ENCODE peak calls at places on chromosomes 7 and 10, in seven cellular contexts. F, B, Y, T, W, H and D are unnamed samples.

GRCh38 chr10:125584954-125585353 is 98.0 kb downstream of the TEX36 start:
- DNase-seq in H (no peak), F (no peak), B (no peak), Y (no peak), W (no peak), T (no peak), D (no peak)

GRCh38 chr7:141071855-141072547 is 1.9 kb upstream of the TMEM178B start:
- DNase-seq in B (peak), Y (peak), F (no peak), W (no peak), H (no peak), T (peak), D (no peak)

GRCh38 chr7:78448915-78449314 is 650.3 kb downstream of the PHTF2 start:
- DNase-seq in F (no peak), B (no peak), H (no peak), T (no peak), W (no peak), Y (no peak), D (no peak)

GRCh38 chr7:129588268-129588667 is 23.3 kb upstream of the NRF1 start:
- DNase-seq in F (no peak), T (no peak), B (no peak), Y (no peak), W (no peak), H (no peak), D (no peak)

GRCh38 chr10:13945760-13946460 is 359.1 kb downstream of the PRPF18 start:
- DNase-seq in T (no peak), Y (no peak), B (no peak), W (no peak), H (no peak), F (no peak), D (no peak)

GRCh38 chr10:123858039-123858740 is 33.4 kb downstream of the CPXM2 start:
- DNase-seq in H (no peak), B (no peak), Y (no peak), T (no peak), W (no peak), F (no peak), D (peak)

GRCh38 chr7:55191161-55191925 is 172.5 kb downstream of the EGFR start:
- DNase-seq in Y (no peak), B (no peak), T (no peak), F (no peak), W (no peak), H (no peak), D (no peak)

GRCh38 chr7:36630112-36630650 is 94.1 kb downstream of the AOAH start:
- DNase-seq in Y (no peak), T (no peak), H (no peak), F (no peak), W (no peak), B (no peak), D (no peak)

GRCh38 chr7:48718731-48719387 is 205.5 kb upstream of the CDC14C start:
- DNase-seq in T (peak), F (no peak), Y (no peak), H (no peak), W (no peak), B (no peak), D (no peak)

GRCh38 chr7:102321351-102322201 is 34.7 kb downstream of the SPDYE6 start:
- DNase-seq in Y (no peak), W (no peak), H (no peak), T (no peak), F (no peak), B (peak), D (peak)

GRCh38 chr7:113936982-113937381 is 18.2 kb upstream of the PPP1R3A start:
- DNase-seq in W (no peak), B (no peak), H (no peak), T (no peak), Y (no peak), F (no peak), D (no peak)

GRCh38 chr10:116741391-116742351 is 695 bp downstream of the HSPA12A start:
- DNase-seq in Y (peak), F (peak), H (no peak), W (no peak), T (no peak), B (no peak), D (no peak)

GRCh38 chr7:3683886-3684539 is 383.0 kb downstream of the SDK1 start:
- DNase-seq in Y (peak), T (no peak), W (no peak), H (no peak), B (no peak), F (no peak), D (no peak)